ENCODE peak calls at places on chromosomes 13 and 19, in ten cellular contexts. W is HepG2, L is vagina, I is heart left ventricle, T is A549, U is prostate gland, H is adrenal gland, G is uterus, P is body of pancreas, M is transverse colon. Y is an unnamed sample.

GRCh38 chr19:43765109-43765876 is 10.5 kb upstream of the SMG9 start:
- DNase-seq in W (peak; percentile 30), M (peak; percentile 75), U (no peak), L (no peak), P (peak; percentile 27), H (peak; percentile 93), T (peak; percentile 93), I (peak; percentile 77), G (peak; percentile 30), Y (peak; percentile 87)

GRCh38 chr13:110610955-110611595 is 4.3 kb upstream of the NAXD start:
- DNase-seq in W (no peak), I (no peak), U (no peak), L (no peak), P (no peak), H (no peak), M (no peak), T (no peak), G (no peak), Y (no peak)

GRCh38 chr13:59384154-59384553 is 779.6 kb downstream of the DIAPH3 start:
- DNase-seq in M (no peak), H (no peak), G (no peak), W (no peak), U (no peak), T (no peak), P (no peak), L (no peak), I (no peak), Y (no peak)

GRCh38 chr19:15669440-15669839 is 3.4 kb upstream of the CYP4F12 start:
- DNase-seq in T (no peak), W (no peak), U (no peak), P (no peak), G (no peak), L (no peak), M (no peak), I (no peak), H (no peak), Y (no peak)

GRCh38 chr19:31749231-31749630 is 400.0 kb upstream of the TSHZ3 start:
- DNase-seq in T (no peak), W (no peak), U (no peak), H (peak; percentile 26), I (no peak), P (no peak), L (no peak), G (no peak), M (no peak), Y (no peak)

GRCh38 chr13:44112700-44113329 is 233.1 kb downstream of the LACC1 start:
- DNase-seq in H (no peak), T (no peak), L (no peak), G (no peak), M (no peak), W (no peak), I (no peak), P (no peak), U (no peak), Y (no peak)

GRCh38 chr19:38629568-38629967 is 10.6 kb downstream of the EIF3K start:
- DNase-seq in L (no peak), G (no peak), M (no peak), W (no peak), H (no peak), T (no peak), I (no peak), P (no peak), U (no peak), Y (no peak)

GRCh38 chr19:15810335-15810734 is 5.1 kb downstream of the OR10H1 start:
- DNase-seq in T (no peak), U (no peak), G (no peak), P (no peak), H (no peak), M (peak; percentile 46), L (no peak), I (no peak), W (peak; percentile 24), Y (no peak)

GRCh38 chr19:44847144-44848035 is 1.3 kb downstream of the NECTIN2 start:
- DNase-seq in T (peak; percentile 65), U (peak; percentile 86), P (peak; percentile 86), M (peak; percentile 84), H (peak; percentile 88), L (no peak), I (peak; percentile 80), W (peak; percentile 42), G (peak; percentile 77), Y (peak; percentile 88)

GRCh38 chr19:44845286-44845611 is 848 bp upstream of the NECTIN2 start:
- DNase-seq in G (peak; percentile 64), W (no peak), T (no peak), M (no peak), H (peak; percentile 76), U (peak; percentile 46), P (no peak), I (no peak), L (no peak), Y (peak; percentile 79)

GRCh38 chr19:44848036-44848804 is 2.1 kb downstream of the NECTIN2 start:
- DNase-seq in G (peak; percentile 44), U (peak; percentile 21), H (peak; percentile 63), L (no peak), P (peak; percentile 39), M (no peak), T (no peak), I (peak; percentile 32), W (no peak), Y (peak; percentile 75)

GRCh38 chr19:44846455-44847143 is 502 bp downstream of the NECTIN2 start:
- DNase-seq in W (no peak), T (no peak), L (no peak), U (peak; percentile 35), H (peak; percentile 61), I (peak; percentile 39), P (peak; percentile 34), G (peak; percentile 68), M (peak; percentile 48), Y (peak; percentile 80)

GRCh38 chr19:44845612-44846454 is at the start of gene NECTIN2:
- DNase-seq in U (peak; percentile 100), P (peak; percentile 100), W (peak; percentile 95), M (peak; percentile 100), L (peak; percentile 99), G (peak; percentile 100), I (peak; percentile 100), H (peak; percentile 100), T (peak; percentile 100), Y (peak; percentile 100)
- TF ChIP-seq POLR2A in U (peak; percentile 97), P (peak; percentile 90), W (peak; percentile 62), M (peak; percentile 90), L (peak; percentile 27), G (peak; percentile 97), I (peak; percentile 67), H (peak; percentile 94), T (peak; percentile 63), Y (peak; percentile 88)

DNA sequence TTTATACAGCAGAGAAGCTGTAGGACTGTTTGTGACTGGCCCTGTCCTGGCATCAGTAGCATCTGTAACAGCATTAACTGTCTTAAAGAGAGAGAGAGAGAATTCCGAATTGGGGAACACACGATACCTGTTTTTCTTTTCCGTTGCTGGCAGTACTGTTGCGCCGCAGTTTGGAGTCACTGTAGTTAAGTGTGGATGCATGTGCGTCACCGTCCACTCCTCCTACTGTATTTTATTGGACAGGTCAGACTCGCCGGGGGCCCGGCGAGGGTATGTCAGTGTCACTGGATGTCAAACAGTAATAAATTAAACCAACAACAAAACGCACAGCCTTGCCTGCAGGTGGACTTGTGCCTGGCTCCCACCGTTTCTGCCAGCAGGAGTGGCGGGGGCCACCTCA is 27.3 kb upstream of the LDLR start:
- DNase-seq in M (peak; percentile 18), G (no peak), W (no peak), I (no peak), U (peak; percentile 24), T (no peak), P (no peak), H (no peak), L (no peak), Y (peak; percentile 92)
- H3K27ac ChIP-seq in M (peak overlapping the region; percentile 74), G (no peak overlapping the region), W (no peak overlapping the region), I (no peak overlapping the region), U (peak overlapping the region; percentile 47), T (no peak overlapping the region), P (no peak overlapping the region), H (no peak overlapping the region), L (no peak overlapping the region), Y (peak overlapping the region; percentile 70)

GRCh38 chr19:18393836-18394235 is 3.6 kb downstream of the LRRC25 start:
- DNase-seq in G (no peak), P (no peak), M (no peak), U (no peak), T (no peak), L (no peak), I (peak; percentile 62), W (no peak), H (no peak), Y (no peak)

GRCh38 chr19:18399008-18399407 is 1.6 kb upstream of the LRRC25 start:
- DNase-seq in H (peak; percentile 81), G (no peak), W (no peak), U (peak; percentile 77), L (no peak), M (peak; percentile 60), T (no peak), I (no peak), P (peak; percentile 77), Y (no peak)

GRCh38 chr19:18396471-18397241 is 766 bp downstream of the LRRC25 start:
- DNase-seq in P (no peak), I (no peak), M (no peak), H (peak; percentile 83), U (no peak), T (no peak), W (no peak), L (no peak), G (no peak), Y (no peak)

GRCh38 chr19:18401580-18402112 is 4.2 kb upstream of the LRRC25 start:
- DNase-seq in M (peak; percentile 85), I (no peak), U (peak; percentile 64), T (no peak), G (no peak), L (no peak), H (peak; percentile 72), W (peak; percentile 76), P (no peak), Y (peak; percentile 84)

DNA sequence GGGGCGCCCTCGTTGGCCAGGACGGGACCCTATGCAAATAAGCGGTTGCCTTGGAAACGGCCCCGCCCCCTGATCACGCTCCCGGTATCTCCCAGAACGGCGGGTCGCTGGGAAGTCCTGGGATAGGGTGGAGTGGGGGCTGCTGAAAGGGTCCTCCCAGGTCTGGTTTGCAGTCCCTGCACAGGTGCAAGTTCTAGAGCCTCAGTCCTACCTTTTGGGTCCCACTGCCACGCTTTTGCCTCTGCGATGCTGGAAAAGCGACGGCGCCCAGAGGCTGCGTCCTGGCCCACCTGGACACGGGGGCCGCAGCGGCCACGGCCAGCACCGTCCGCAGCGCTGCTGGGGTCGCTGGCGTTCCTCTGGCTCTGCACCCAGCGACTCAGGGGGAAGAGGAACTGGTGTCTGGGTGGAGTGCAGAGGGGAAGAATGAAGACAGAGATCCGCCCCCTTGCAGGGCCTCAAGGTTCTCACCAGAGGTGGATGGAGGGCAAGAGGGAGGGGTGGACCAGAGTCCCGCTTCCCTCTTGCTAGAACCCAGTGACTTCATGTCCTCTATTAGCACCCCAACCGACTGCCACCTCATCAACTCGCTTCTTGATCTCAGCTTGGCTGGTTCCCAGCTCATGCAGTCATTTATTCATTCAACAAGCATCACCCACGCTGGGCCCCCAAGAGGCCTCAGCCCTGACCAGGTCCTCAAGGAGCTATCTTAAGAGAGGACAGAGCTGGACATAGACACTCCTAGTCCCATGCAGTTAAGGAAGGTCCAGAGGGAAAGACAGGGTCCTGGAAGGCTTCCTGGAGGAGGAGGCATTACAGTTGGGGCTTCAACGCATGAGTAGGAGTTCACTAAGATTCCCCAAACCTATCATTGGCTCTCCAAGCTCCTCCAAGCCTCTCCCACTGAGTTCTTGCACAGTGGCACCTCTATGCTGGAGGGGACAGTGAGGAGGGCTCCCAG is at the start of gene LRRC25:
- DNase-seq in H (peak; percentile 65), U (no peak), I (peak; percentile 67), P (no peak), M (no peak), T (no peak), L (no peak), W (no peak), G (no peak), Y (peak; percentile 77)
- TF ChIP-seq POLR2A in H (no peak), U (peak; percentile 24), I (no peak), P (no peak), M (peak; percentile 46), T (no peak), L (no peak), W (no peak), G (no peak), Y (no peak)

GRCh38 chr19:10402441-10403038 is 802 bp downstream of the CDC37 start:
- DNase-seq in W (peak; percentile 64), L (no peak), I (peak; percentile 77), P (peak; percentile 28), M (peak; percentile 45), H (peak; percentile 60), U (no peak), T (no peak), G (peak; percentile 55), Y (no peak)
- H3K27ac ChIP-seq in W (peak overlapping the region; percentile 62), L (peak overlapping the region; percentile 67), I (peak overlapping the region; percentile 68), P (no peak overlapping the region), M (peak overlapping the region; percentile 88), H (no peak overlapping the region), U (peak overlapping the region; percentile 72), T (peak overlapping the region; percentile 82), G (peak overlapping the region; percentile 61), Y (peak overlapping the region; percentile 81)

Y was measured in sigmoid colon.